ENCODE peak calls at places on chromosome 18, in ten cellular contexts. I, L, F, S, B, A, Q, K, P and U are unnamed samples.

GRCh38 chr18:58087928-58088722 is 44.1 kb downstream of the NEDD4L start:
- DNase-seq in I (no peak), L (peak; percentile 10), F (no peak), S (no peak), B (no peak), A (no peak), Q (peak; percentile 94), K (peak; percentile 82), P (no peak), U (peak; percentile 86)

GRCh38 chr18:32301976-32302743 is 112.3 kb downstream of the MEP1B start:
- DNase-seq in I (no peak), L (peak; percentile 94), F (no peak), S (no peak), B (no peak), A (no peak), Q (no peak), K (no peak), P (no peak), U (peak; percentile 24)

GRCh38 chr18:13909141-13909540 is 6.2 kb downstream of the MC2R start:
- DNase-seq in I (no peak), L (no peak), F (no peak), S (no peak), B (no peak), A (no peak), Q (no peak), K (no peak), P (no peak), U (no peak)

GRCh38 chr18:58242978-58243377 is 199.0 kb downstream of the NEDD4L start:
- DNase-seq in I (no peak), L (no peak), F (no peak), S (no peak), B (no peak), A (no peak), Q (no peak), K (no peak), P (no peak), U (no peak)

GRCh38 chr18:41378628-41379027 is 576.4 kb upstream of the PIK3C3 start:
- DNase-seq in I (no peak), L (peak; percentile 56), F (no peak), S (no peak), B (no peak), A (no peak), Q (no peak), K (no peak), P (no peak), U (no peak)

GRCh38 chr18:63844254-63844653 is 43.3 kb upstream of the SERPINB2 start:
- DNase-seq in I (no peak), L (peak; percentile 31), F (no peak), S (no peak), B (no peak), A (no peak), Q (no peak), K (no peak), P (no peak), U (no peak)

GRCh38 chr18:63963610-63964256 is 6.1 kb upstream of the SERPINB8 start:
- DNase-seq in I (no peak), L (peak; percentile 58), F (no peak), S (no peak), B (peak; percentile 44), A (peak; percentile 18), Q (peak; percentile 51), K (no peak), P (peak; percentile 55), U (peak; percentile 46)

GRCh38 chr18:11500153-11501122 is 109.0 kb upstream of the SLC35G4 start:
- DNase-seq in I (no peak), L (peak; percentile 100), F (no peak), S (no peak), B (no peak), A (peak; percentile 50), Q (no peak), K (no peak), P (peak; percentile 98), U (peak; percentile 78)

GRCh38 chr18:59878644-59879043 is 21.2 kb upstream of the PMAIP1 start:
- DNase-seq in I (no peak), L (peak; percentile 49), F (no peak), S (no peak), B (no peak), A (no peak), Q (no peak), K (no peak), P (no peak), U (no peak)

GRCh38 chr18:35478520-35479435 is 19.0 kb downstream of the INO80C start:
- DNase-seq in I (peak; percentile 35), L (peak; percentile 87), F (no peak), S (no peak), B (no peak), A (no peak), Q (no peak), K (no peak), P (peak; percentile 97), U (peak; percentile 93)

DNA sequence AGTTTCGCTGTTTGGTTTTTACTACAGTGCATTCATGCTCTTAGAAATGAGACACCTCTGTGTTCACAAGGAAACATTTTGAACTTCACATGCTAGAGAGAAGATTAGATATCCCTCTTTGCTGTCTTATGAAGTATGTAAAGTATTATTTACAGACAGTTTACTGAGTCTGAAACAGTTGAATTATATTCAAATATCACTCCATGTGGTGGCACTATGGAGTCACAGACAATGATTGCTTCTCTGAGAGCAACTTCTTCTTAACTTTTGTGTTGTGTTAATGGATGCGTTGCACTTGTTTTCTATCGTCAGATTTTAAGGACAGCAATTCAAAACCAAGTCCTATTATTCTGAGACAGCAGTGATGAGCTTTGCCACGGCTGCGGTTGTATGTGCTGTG is 823.6 kb downstream of the GALR1 start:
- DNase-seq in I (no peak), L (no peak), F (no peak), S (no peak), B (no peak), A (no peak), Q (no peak), K (no peak), P (no peak), U (no peak)
- TF ChIP-seq CTCF in I (no peak), L (no peak), F (no peak), S (peak; percentile 70), B (no peak), A (no peak), Q (no peak), K (peak; percentile 19), P (no peak), U (no peak)

GRCh38 chr18:46071894-46072867 is at the start of gene PSTPIP2:
- DNase-seq in I (no peak), L (peak; percentile 68), F (peak; percentile 76), S (no peak), B (peak; percentile 46), A (peak; percentile 73), Q (peak; percentile 71), K (peak; percentile 90), P (no peak), U (no peak)
- TF ChIP-seq CTCF in I (no peak), L (peak; percentile 3), F (no peak), S (no peak), B (no peak), A (no peak), Q (no peak), K (peak; percentile 9), P (peak; percentile 14), U (no peak)

GRCh38 chr18:55432307-55433040 is 155.5 kb downstream of the TCF4 start:
- DNase-seq in I (no peak), L (no peak), F (no peak), S (no peak), B (no peak), A (no peak), Q (no peak), K (no peak), P (no peak), U (no peak)

GRCh38 chr18:55435592-55435991 is 152.4 kb downstream of the TCF4 start:
- DNase-seq in I (no peak), L (peak; percentile 24), F (no peak), S (no peak), B (no peak), A (no peak), Q (no peak), K (no peak), P (no peak), U (no peak)

GRCh38 chr18:55433140-55433539 is 154.9 kb downstream of the TCF4 start:
- DNase-seq in I (no peak), L (no peak), F (no peak), S (no peak), B (no peak), A (no peak), Q (no peak), K (no peak), P (no peak), U (no peak)

GRCh38 chr18:55430026-55430425 is 158.0 kb downstream of the TCF4 start:
- DNase-seq in I (no peak), L (peak; percentile 50), F (no peak), S (no peak), B (no peak), A (no peak), Q (no peak), K (no peak), P (no peak), U (no peak)

DNA sequence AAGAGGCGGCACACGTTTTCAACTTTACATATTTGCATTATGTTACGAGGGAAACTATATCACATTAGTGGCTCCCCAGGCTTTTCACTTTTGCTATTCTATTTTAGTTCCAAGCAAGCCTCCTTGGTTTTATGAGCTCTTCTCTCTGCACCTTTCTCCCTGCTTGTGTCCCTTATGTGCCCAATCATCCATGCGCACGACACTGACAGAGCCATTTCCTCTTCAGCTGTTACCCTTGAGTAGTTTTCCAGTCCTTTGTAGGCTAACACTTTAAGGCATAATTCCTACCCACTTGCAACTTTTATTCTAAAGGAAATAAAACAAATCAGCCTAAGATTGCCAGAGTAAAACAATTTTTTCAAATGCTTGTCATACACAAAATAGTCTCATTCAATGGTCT is 154.3 kb downstream of the TCF4 start:
- DNase-seq in I (no peak), L (no peak), F (no peak), S (no peak), B (no peak), A (no peak), Q (no peak), K (no peak), P (no peak), U (no peak)
- TF ChIP-seq CTCF in I (no peak), L (no peak), F (no peak), S (no peak), B (no peak), A (no peak), Q (no peak), K (no peak), P (no peak), U (no peak)

GRCh38 chr18:73975266-73975665 is 172.4 kb downstream of the FBXO15 start:
- DNase-seq in I (no peak), L (peak; percentile 85), F (no peak), S (no peak), B (no peak), A (no peak), Q (no peak), K (no peak), P (no peak), U (no peak)

GRCh38 chr18:73983970-73984369 is 163.7 kb downstream of the FBXO15 start:
- DNase-seq in I (no peak), L (no peak), F (no peak), S (no peak), B (no peak), A (no peak), Q (no peak), K (no peak), P (no peak), U (no peak)

GRCh38 chr18:73983496-73983895 is 164.1 kb downstream of the FBXO15 start:
- DNase-seq in I (no peak), L (no peak), F (no peak), S (no peak), B (no peak), A (no peak), Q (no peak), K (no peak), P (no peak), U (no peak)

GRCh38 chr18:73979742-73980141 is 167.9 kb downstream of the FBXO15 start:
- DNase-seq in I (no peak), L (peak; percentile 81), F (no peak), S (no peak), B (no peak), A (no peak), Q (no peak), K (no peak), P (no peak), U (no peak)

GRCh38 chr18:73980289-73980979 is 167.2 kb downstream of the FBXO15 start:
- DNase-seq in I (no peak), L (peak; percentile 18), F (peak; percentile 60), S (no peak), B (no peak), A (no peak), Q (no peak), K (no peak), P (peak; percentile 9), U (peak; percentile 45)
- TF ChIP-seq CTCF in I (no peak), L (peak; percentile 40), F (peak; percentile 47), S (no peak), B (no peak), A (no peak), Q (no peak), K (no peak), P (peak; percentile 55), U (peak; percentile 81)